ENCODE peak calls at places on chromosome 5, in five cellular contexts. One of them, this sample, is unnamed.

GRCh38 chr5:141528401-141528984 is 39.6 kb downstream of the PCDHGC5 start:
- DNase-seq in body of pancreas: peak
- DNase-seq in small intestine: no peak
- DNase-seq in upper lobe of right lung: no peak
- DNase-seq in suprapubic skin: no peak
- DNase-seq in this sample: no peak

GRCh38 chr5:39283231-39283818 is 64.0 kb upstream of the FYB1 start:
- DNase-seq in body of pancreas: peak
- DNase-seq in small intestine: peak
- DNase-seq in upper lobe of right lung: no peak
- DNase-seq in suprapubic skin: no peak
- DNase-seq in this sample: no peak

GRCh38 chr5:52757527-52757926 is 30.2 kb upstream of the ITGA1 start:
- DNase-seq in body of pancreas: no peak
- DNase-seq in small intestine: no peak
- DNase-seq in upper lobe of right lung: no peak
- DNase-seq in suprapubic skin: no peak
- DNase-seq in this sample: no peak

GRCh38 chr5:92678576-92679105 is 902.4 kb downstream of the NR2F1-AS1 start:
- DNase-seq in body of pancreas: peak
- DNase-seq in small intestine: no peak
- DNase-seq in upper lobe of right lung: no peak
- DNase-seq in suprapubic skin: no peak
- DNase-seq in this sample: peak

GRCh38 chr5:172868924-172869565 is 35.0 kb downstream of the ERGIC1 start:
- DNase-seq in body of pancreas: peak
- DNase-seq in small intestine: no peak
- DNase-seq in upper lobe of right lung: peak
- DNase-seq in suprapubic skin: peak
- DNase-seq in this sample: peak

GRCh38 chr5:64273276-64273675 is 107.6 kb downstream of the RNF180 start:
- DNase-seq in body of pancreas: no peak
- DNase-seq in small intestine: no peak
- DNase-seq in upper lobe of right lung: no peak
- DNase-seq in suprapubic skin: no peak
- DNase-seq in this sample: no peak

GRCh38 chr5:15320896-15321295 is 179.1 kb upstream of the FBXL7 start:
- DNase-seq in body of pancreas: no peak
- DNase-seq in small intestine: no peak
- DNase-seq in upper lobe of right lung: no peak
- DNase-seq in suprapubic skin: no peak
- DNase-seq in this sample: no peak

GRCh38 chr5:95284512-95285405 is at the start of gene MCTP1:
- DNase-seq in body of pancreas: peak
- DNase-seq in small intestine: no peak
- DNase-seq in upper lobe of right lung: peak
- DNase-seq in suprapubic skin: peak
- DNase-seq in this sample: no peak

GRCh38 chr5:172530835-172531703 is 76.7 kb upstream of the SH3PXD2B start:
- DNase-seq in body of pancreas: no peak
- DNase-seq in small intestine: no peak
- DNase-seq in upper lobe of right lung: peak
- DNase-seq in suprapubic skin: peak
- DNase-seq in this sample: peak

GRCh38 chr5:1314564-1314982 is 19.7 kb upstream of the TERT start:
- DNase-seq in body of pancreas: no peak
- DNase-seq in small intestine: no peak
- DNase-seq in upper lobe of right lung: peak
- DNase-seq in suprapubic skin: peak
- DNase-seq in this sample: peak

GRCh38 chr5:126138475-126139005 is 284.7 kb upstream of the GRAMD2B start:
- DNase-seq in body of pancreas: no peak
- DNase-seq in small intestine: peak
- DNase-seq in upper lobe of right lung: no peak
- DNase-seq in suprapubic skin: no peak
- DNase-seq in this sample: no peak

GRCh38 chr5:43553381-43553780 is 3.5 kb downstream of the PAIP1 start:
- DNase-seq in body of pancreas: no peak
- DNase-seq in small intestine: no peak
- DNase-seq in upper lobe of right lung: no peak
- DNase-seq in suprapubic skin: no peak
- DNase-seq in this sample: no peak
- H3K4me3 ChIP-seq in body of pancreas: no peak
- H3K4me3 ChIP-seq in small intestine: no peak
- H3K4me3 ChIP-seq in upper lobe of right lung: no peak
- H3K4me3 ChIP-seq in suprapubic skin: no peak
- H3K4me3 ChIP-seq in this sample: no peak

GRCh38 chr5:59034498-59035186 is 451.8 kb downstream of the RAB3C start:
- DNase-seq in body of pancreas: no peak
- DNase-seq in small intestine: peak
- DNase-seq in upper lobe of right lung: no peak
- DNase-seq in suprapubic skin: no peak
- DNase-seq in this sample: no peak
- H3K4me3 ChIP-seq in body of pancreas: no peak
- H3K4me3 ChIP-seq in small intestine: no peak
- H3K4me3 ChIP-seq in upper lobe of right lung: peak
- H3K4me3 ChIP-seq in suprapubic skin: no peak
- H3K4me3 ChIP-seq in this sample: no peak

DNA sequence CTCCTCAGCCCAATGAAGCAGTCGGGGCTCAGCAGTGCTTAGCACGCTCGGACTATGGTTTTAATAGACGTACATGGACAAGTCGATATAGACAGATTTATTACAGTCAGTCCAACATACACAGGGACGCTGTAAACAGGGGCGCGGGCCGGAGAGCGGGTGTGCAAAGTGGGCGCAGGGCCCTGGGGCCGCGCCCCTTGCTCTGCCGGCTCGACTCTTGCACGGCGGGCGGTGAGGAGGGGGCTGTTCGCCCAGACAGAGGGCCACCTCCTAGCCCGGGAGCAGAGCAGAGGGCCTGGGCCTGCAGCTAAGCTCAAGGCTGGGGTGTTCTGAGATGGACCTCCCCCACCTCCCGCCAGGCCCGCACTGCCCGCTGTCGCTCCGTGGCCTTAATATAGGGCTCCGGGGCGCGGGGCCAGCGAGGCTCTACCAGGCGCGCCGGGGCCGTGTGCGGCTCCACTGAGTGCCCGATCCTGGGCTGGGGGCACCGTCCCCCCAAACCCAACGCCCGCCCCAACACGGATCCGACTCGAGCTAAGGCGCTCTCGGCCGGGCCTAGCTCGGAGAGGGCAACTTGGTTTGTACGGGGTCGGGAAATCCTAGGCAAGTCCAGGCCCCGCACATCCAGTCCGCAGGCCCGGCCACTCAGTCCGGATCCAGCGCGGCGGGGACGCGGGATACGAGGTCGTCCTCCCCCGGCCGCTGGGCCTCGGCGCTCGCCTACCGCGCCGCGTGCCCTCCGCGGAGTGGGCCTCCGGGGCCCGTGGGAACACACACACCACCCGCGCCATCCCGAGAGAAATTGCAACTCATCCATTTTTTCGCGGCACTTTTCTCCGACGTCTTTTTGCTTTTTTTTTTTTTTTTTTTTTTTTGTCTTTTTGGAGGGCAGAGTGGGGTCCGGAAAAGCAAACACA is 6.1 kb downstream of the PITX1 start:
- DNase-seq in body of pancreas: no peak
- DNase-seq in small intestine: no peak
- DNase-seq in upper lobe of right lung: no peak
- DNase-seq in suprapubic skin: no peak
- DNase-seq in this sample: no peak
- H3K4me3 ChIP-seq in body of pancreas: no peak
- H3K4me3 ChIP-seq in small intestine: no peak
- H3K4me3 ChIP-seq in upper lobe of right lung: no peak
- H3K4me3 ChIP-seq in suprapubic skin: no peak
- H3K4me3 ChIP-seq in this sample: no peak

DNA sequence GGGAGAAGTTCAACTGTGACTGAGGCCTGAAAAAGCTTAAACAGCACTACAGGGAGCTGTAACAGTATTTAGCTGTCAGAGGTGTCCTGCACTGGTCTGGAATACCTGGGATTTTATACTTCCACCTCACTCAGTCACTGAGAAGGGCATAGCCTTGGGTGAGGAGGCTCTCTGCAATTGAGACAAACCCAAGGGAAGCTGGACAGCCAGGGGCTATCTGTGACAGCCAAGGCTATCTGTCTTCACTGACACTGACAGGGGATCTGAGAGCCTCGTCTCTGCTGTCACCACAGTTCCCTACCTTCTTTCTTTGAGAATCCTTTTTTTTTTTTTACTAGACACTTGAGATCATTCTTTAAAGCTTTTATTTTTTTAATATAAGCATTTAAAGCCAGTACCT is 356.2 kb upstream of the CD180 start:
- DNase-seq in body of pancreas: no peak
- DNase-seq in small intestine: no peak
- DNase-seq in upper lobe of right lung: no peak
- DNase-seq in suprapubic skin: no peak
- DNase-seq in this sample: no peak
- H3K4me3 ChIP-seq in body of pancreas: no peak
- H3K4me3 ChIP-seq in small intestine: no peak
- H3K4me3 ChIP-seq in upper lobe of right lung: no peak
- H3K4me3 ChIP-seq in suprapubic skin: no peak
- H3K4me3 ChIP-seq in this sample: no peak

GRCh38 chr5:88787856-88788255 is 95.1 kb downstream of the MEF2C start:
- DNase-seq in body of pancreas: no peak
- DNase-seq in small intestine: no peak
- DNase-seq in upper lobe of right lung: no peak
- DNase-seq in suprapubic skin: no peak
- DNase-seq in this sample: no peak

GRCh38 chr5:88785396-88786216 is 97.4 kb downstream of the MEF2C start:
- DNase-seq in body of pancreas: peak
- DNase-seq in small intestine: no peak
- DNase-seq in upper lobe of right lung: no peak
- DNase-seq in suprapubic skin: no peak
- DNase-seq in this sample: no peak

GRCh38 chr5:88786217-88786560 is 96.8 kb downstream of the MEF2C start:
- DNase-seq in body of pancreas: no peak
- DNase-seq in small intestine: no peak
- DNase-seq in upper lobe of right lung: no peak
- DNase-seq in suprapubic skin: no peak
- DNase-seq in this sample: no peak

GRCh38 chr5:88792144-88792840 is 90.7 kb downstream of the MEF2C start:
- DNase-seq in body of pancreas: no peak
- DNase-seq in small intestine: no peak
- DNase-seq in upper lobe of right lung: no peak
- DNase-seq in suprapubic skin: no peak
- DNase-seq in this sample: no peak

DNA sequence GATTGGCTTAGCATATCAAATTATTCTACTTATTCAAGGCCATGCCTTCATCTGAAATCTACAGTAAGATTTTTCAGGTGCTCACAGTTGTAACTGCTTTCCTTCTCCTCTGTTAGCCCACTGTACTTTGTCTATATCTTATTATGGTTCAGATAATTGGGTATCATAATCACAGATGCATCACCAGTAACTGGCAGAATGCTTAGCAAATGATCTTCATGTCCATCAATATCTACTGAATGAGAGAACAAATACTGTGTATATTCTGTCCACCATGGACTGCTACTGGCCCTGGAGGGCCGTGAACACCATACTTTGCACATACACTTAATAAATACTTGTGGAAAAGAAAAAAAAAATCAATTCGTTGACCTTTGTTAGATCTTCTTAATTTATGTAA is 96.2 kb downstream of the MEF2C start:
- DNase-seq in body of pancreas: no peak
- DNase-seq in small intestine: no peak
- DNase-seq in upper lobe of right lung: no peak
- DNase-seq in suprapubic skin: no peak
- DNase-seq in this sample: no peak
- H3K4me3 ChIP-seq in body of pancreas: no peak
- H3K4me3 ChIP-seq in small intestine: no peak
- H3K4me3 ChIP-seq in upper lobe of right lung: no peak
- H3K4me3 ChIP-seq in suprapubic skin: no peak
- H3K4me3 ChIP-seq in this sample: no peak

This sample was measured in right lobe of liver.